ENCODE peak calls at places on chromosomes 7 and 10, in six cellular contexts. One of them, this sample, is unnamed.

GRCh38 chr10:15046626-15047025 is 2.9 kb downstream of the OLAH start:
- DNase-seq in left colon: no peak
- DNase-seq in HuH-7: no peak
- DNase-seq in COR-L47: no peak
- DNase-seq in psoas muscle: no peak
- DNase-seq in tibial artery: no peak
- DNase-seq in this sample: no peak

GRCh38 chr10:47145290-47145934 is 154.6 kb upstream of the GDF10 start:
- DNase-seq in left colon: no peak
- DNase-seq in HuH-7: no peak
- DNase-seq in COR-L47: no peak
- DNase-seq in psoas muscle: no peak
- DNase-seq in tibial artery: no peak
- DNase-seq in this sample: no peak

GRCh38 chr7:249979-250378 is 40.0 kb upstream of the FOXL3 start:
- DNase-seq in left colon: no peak
- DNase-seq in HuH-7: no peak
- DNase-seq in COR-L47: no peak
- DNase-seq in psoas muscle: no peak
- DNase-seq in tibial artery: no peak
- DNase-seq in this sample: no peak

GRCh38 chr7:79664884-79665676 is 211.6 kb upstream of the MAGI2 start:
- DNase-seq in left colon: no peak
- DNase-seq in HuH-7: no peak
- DNase-seq in COR-L47: no peak
- DNase-seq in psoas muscle: no peak
- DNase-seq in tibial artery: no peak
- DNase-seq in this sample: peak; percentile 18

GRCh38 chr7:74071121-74071520 is 12.5 kb upstream of the LIMK1 start:
- DNase-seq in left colon: no peak
- DNase-seq in HuH-7: no peak
- DNase-seq in COR-L47: no peak
- DNase-seq in psoas muscle: no peak
- DNase-seq in tibial artery: no peak
- DNase-seq in this sample: no peak

GRCh38 chr10:43647576-43647975 is 1.1 kb downstream of the ZNF32 start:
- DNase-seq in left colon: no peak
- DNase-seq in HuH-7: no peak
- DNase-seq in COR-L47: no peak
- DNase-seq in psoas muscle: no peak
- DNase-seq in tibial artery: no peak
- DNase-seq in this sample: no peak

GRCh38 chr10:23512355-23513058 is 73.6 kb downstream of the OTUD1 start:
- DNase-seq in left colon: no peak
- DNase-seq in HuH-7: no peak
- DNase-seq in COR-L47: no peak
- DNase-seq in psoas muscle: no peak
- DNase-seq in tibial artery: no peak
- DNase-seq in this sample: no peak

GRCh38 chr10:21497177-21497807 is 28.2 kb downstream of the SKIDA1 start:
- DNase-seq in left colon: peak; percentile 93
- DNase-seq in HuH-7: peak; percentile 92
- DNase-seq in COR-L47: peak; percentile 81
- DNase-seq in psoas muscle: peak; percentile 92
- DNase-seq in tibial artery: peak; percentile 88
- DNase-seq in this sample: peak; percentile 68

GRCh38 chr10:69839696-69840345 is 38.1 kb downstream of the COL13A1 start:
- DNase-seq in left colon: no peak
- DNase-seq in HuH-7: no peak
- DNase-seq in COR-L47: no peak
- DNase-seq in psoas muscle: peak; percentile 29
- DNase-seq in tibial artery: no peak
- DNase-seq in this sample: no peak

GRCh38 chr10:60083039-60083344 is 176.6 kb upstream of the CCDC6 start:
- DNase-seq in left colon: no peak
- DNase-seq in HuH-7: no peak
- DNase-seq in COR-L47: no peak
- DNase-seq in psoas muscle: no peak
- DNase-seq in tibial artery: no peak
- DNase-seq in this sample: no peak

GRCh38 chr10:77853256-77853655 is 73.3 kb downstream of the DLG5 start:
- DNase-seq in left colon: no peak
- DNase-seq in HuH-7: no peak
- DNase-seq in COR-L47: no peak
- DNase-seq in psoas muscle: no peak
- DNase-seq in tibial artery: no peak
- DNase-seq in this sample: no peak

GRCh38 chr10:75545333-75545732 is 113.9 kb downstream of the LRMDA start:
- DNase-seq in left colon: no peak
- DNase-seq in HuH-7: no peak
- DNase-seq in COR-L47: no peak
- DNase-seq in psoas muscle: no peak
- DNase-seq in tibial artery: no peak
- DNase-seq in this sample: no peak

GRCh38 chr10:63240807-63241206 is 107.7 kb downstream of the NRBF2 start:
- DNase-seq in left colon: no peak
- DNase-seq in HuH-7: no peak
- DNase-seq in COR-L47: no peak
- DNase-seq in psoas muscle: no peak
- DNase-seq in tibial artery: no peak
- DNase-seq in this sample: no peak

GRCh38 chr10:33571616-33572015 is 237.1 kb upstream of the NRP1 start:
- DNase-seq in left colon: no peak
- DNase-seq in HuH-7: peak; percentile 13
- DNase-seq in COR-L47: no peak
- DNase-seq in psoas muscle: no peak
- DNase-seq in tibial artery: no peak
- DNase-seq in this sample: no peak

GRCh38 chr10:8628351-8628750 is 573.9 kb downstream of the GATA3 start:
- DNase-seq in left colon: no peak
- DNase-seq in HuH-7: no peak
- DNase-seq in COR-L47: no peak
- DNase-seq in psoas muscle: no peak
- DNase-seq in tibial artery: no peak
- DNase-seq in this sample: no peak

GRCh38 chr7:77831481-77831880 is 32.9 kb downstream of the PHTF2 start:
- DNase-seq in left colon: no peak
- DNase-seq in HuH-7: no peak
- DNase-seq in COR-L47: no peak
- DNase-seq in psoas muscle: no peak
- DNase-seq in tibial artery: no peak
- DNase-seq in this sample: no peak

GRCh38 chr7:121337398-121337797 is 8.6 kb downstream of the WNT16 start:
- DNase-seq in left colon: no peak
- DNase-seq in HuH-7: no peak
- DNase-seq in COR-L47: peak; percentile 48
- DNase-seq in psoas muscle: no peak
- DNase-seq in tibial artery: no peak
- DNase-seq in this sample: no peak

GRCh38 chr10:103888113-103888841 is 29.7 kb downstream of the STN1 start:
- DNase-seq in left colon: peak; percentile 92
- DNase-seq in HuH-7: peak; percentile 37
- DNase-seq in COR-L47: peak; percentile 44
- DNase-seq in psoas muscle: peak; percentile 91
- DNase-seq in tibial artery: peak; percentile 75
- DNase-seq in this sample: peak; percentile 35

GRCh38 chr10:74292871-74293427 is 141.9 kb downstream of the ADK start:
- DNase-seq in left colon: no peak
- DNase-seq in HuH-7: no peak
- DNase-seq in COR-L47: no peak
- DNase-seq in psoas muscle: no peak
- DNase-seq in tibial artery: no peak
- DNase-seq in this sample: no peak

GRCh38 chr10:70358446-70358845 is 24.0 kb downstream of the LRRC20 start:
- DNase-seq in left colon: no peak
- DNase-seq in HuH-7: no peak
- DNase-seq in COR-L47: no peak
- DNase-seq in psoas muscle: no peak
- DNase-seq in tibial artery: no peak
- DNase-seq in this sample: no peak

GRCh38 chr7:17680026-17680425 is 260.3 kb downstream of the SNX13 start:
- DNase-seq in left colon: peak; percentile 14
- DNase-seq in HuH-7: peak; percentile 23
- DNase-seq in COR-L47: no peak
- DNase-seq in psoas muscle: no peak
- DNase-seq in tibial artery: peak; percentile 86
- DNase-seq in this sample: no peak

GRCh38 chr7:27198138-27198841 is 1.6 kb downstream of the HOXA13 start:
- DNase-seq in left colon: peak; percentile 39
- DNase-seq in HuH-7: no peak
- DNase-seq in COR-L47: no peak
- DNase-seq in psoas muscle: peak; percentile 36
- DNase-seq in tibial artery: no peak
- DNase-seq in this sample: no peak

GRCh38 chr7:69042138-69042537 is 556.1 kb upstream of the AUTS2 start:
- DNase-seq in left colon: no peak
- DNase-seq in HuH-7: no peak
- DNase-seq in COR-L47: no peak
- DNase-seq in psoas muscle: no peak
- DNase-seq in tibial artery: no peak
- DNase-seq in this sample: no peak

GRCh38 chr10:110681023-110681681 is 37.0 kb downstream of the RBM20 start:
- DNase-seq in left colon: peak; percentile 35
- DNase-seq in HuH-7: peak; percentile 77
- DNase-seq in COR-L47: no peak
- DNase-seq in psoas muscle: no peak
- DNase-seq in tibial artery: no peak
- DNase-seq in this sample: no peak

GRCh38 chr7:141550694-141551079 is 523 bp upstream of the AGK start:
- DNase-seq in left colon: peak; percentile 14
- DNase-seq in HuH-7: peak; percentile 20
- DNase-seq in COR-L47: no peak
- DNase-seq in psoas muscle: no peak
- DNase-seq in tibial artery: no peak
- DNase-seq in this sample: no peak

GRCh38 chr10:49550563-49550962 is 11.6 kb upstream of the ERCC6 start:
- DNase-seq in left colon: no peak
- DNase-seq in HuH-7: no peak
- DNase-seq in COR-L47: no peak
- DNase-seq in psoas muscle: no peak
- DNase-seq in tibial artery: no peak
- DNase-seq in this sample: no peak

GRCh38 chr7:154409703-154410311 is 357.6 kb downstream of the DPP6 start:
- DNase-seq in left colon: no peak
- DNase-seq in HuH-7: peak; percentile 11
- DNase-seq in COR-L47: no peak
- DNase-seq in psoas muscle: no peak
- DNase-seq in tibial artery: no peak
- DNase-seq in this sample: no peak

GRCh38 chr7:110177463-110177862 is 913.5 kb upstream of the LRRN3 start:
- DNase-seq in left colon: no peak
- DNase-seq in HuH-7: no peak
- DNase-seq in COR-L47: no peak
- DNase-seq in psoas muscle: no peak
- DNase-seq in tibial artery: no peak
- DNase-seq in this sample: no peak

This sample was measured in NCI-H2227 treated with DMSO at 0.1 percent for 48 hours.